ENCODE peak calls at places on chromosomes 11 and 22, in six cellular contexts. U is NAMALWA, I is COLO829, O is COR-L47, J is RWPE1, E is iPS-NIHi11. V is an unnamed sample.

GRCh38 chr22:39454385-39454871 is 2.4 kb upstream of the MGAT3 start:
- DNase-seq in U (no peak), I (peak), O (no peak), J (no peak), E (no peak), V (no peak)

GRCh38 chr11:48244804-48245203 is at the start of gene OR4X2:
- DNase-seq in U (no peak), I (no peak), O (no peak), J (no peak), E (no peak), V (no peak)

GRCh38 chr11:47243454-47243853 is 5.2 kb downstream of the ACP2 start:
- DNase-seq in U (no peak), I (no peak), O (no peak), J (no peak), E (no peak), V (no peak)

GRCh38 chr11:96073536-96073935 is 149.6 kb upstream of the MTMR2 start:
- DNase-seq in U (no peak), I (no peak), O (no peak), J (no peak), E (no peak), V (no peak)

GRCh38 chr11:44592125-44592643 is 26.7 kb downstream of the CD82 start:
- DNase-seq in U (no peak), I (no peak), O (no peak), J (no peak), E (no peak), V (peak)

GRCh38 chr22:43393132-43393844 is 18.5 kb upstream of the MPPED1 start:
- DNase-seq in U (no peak), I (no peak), O (no peak), J (no peak), E (no peak), V (no peak)

GRCh38 chr22:48138855-48139254 is 1376.4 kb downstream of the TBC1D22A start:
- DNase-seq in U (no peak), I (no peak), O (no peak), J (no peak), E (no peak), V (no peak)

GRCh38 chr22:17013396-17014100 is 5.5 kb upstream of the GAB4 start:
- DNase-seq in U (no peak), I (peak), O (no peak), J (no peak), E (no peak), V (no peak)

GRCh38 chr22:40238425-40239344 is 61.0 kb downstream of the TNRC6B start:
- DNase-seq in U (no peak), I (peak), O (no peak), J (peak), E (no peak), V (no peak)

GRCh38 chr11:111870522-111870886 is 877 bp downstream of the ALG9 start:
- DNase-seq in U (no peak), I (no peak), O (no peak), J (no peak), E (no peak), V (no peak)

V was measured in omental fat pad.